ENCODE peak calls at places on chromosome 21, in five cellular contexts. D is A673, C is fibroblast of pulmonary artery, J is RWPE1, Z is WTC11. I is an unnamed sample.

GRCh38 chr21:33931799-33932390 is 16.3 kb upstream of the ATP5PO start:
- DNase-seq in J (no peak), C (no peak), Z (no peak), D (no peak), I (no peak)

GRCh38 chr21:44088401-44088780 is 18.8 kb upstream of the PWP2 start:
- DNase-seq in D (no peak), Z (no peak), J (no peak), C (no peak), I (no peak)

GRCh38 chr21:44664691-44665090 is 2.0 kb downstream of the KRTAP12-2 start:
- DNase-seq in J (no peak), D (no peak), C (no peak), Z (no peak), I (no peak)

GRCh38 chr21:33901421-33902288 is 13.9 kb downstream of the ATP5PO start:
- DNase-seq in D (peak; percentile 72), Z (peak; percentile 66), J (no peak), C (peak; percentile 74), I (no peak)

GRCh38 chr21:32442566-32443318 is 30.2 kb downstream of the EVA1C start:
- DNase-seq in J (peak; percentile 65), Z (no peak), D (no peak), C (peak; percentile 85), I (no peak)

GRCh38 chr21:43290529-43291346 is 121.9 kb downstream of the CRYAA start:
- DNase-seq in J (no peak), C (no peak), Z (peak; percentile 16), D (no peak), I (no peak)

GRCh38 chr21:44967082-44968047 is 27.5 kb downstream of the SLX9 start:
- DNase-seq in D (no peak), Z (no peak), C (no peak), J (no peak), I (no peak)

GRCh38 chr21:30102881-30103280 is 63.7 kb downstream of the CLDN17 start:
- DNase-seq in J (no peak), Z (no peak), D (no peak), C (no peak), I (no peak)

GRCh38 chr21:38325761-38326420 is 69.1 kb downstream of the KCNJ15 start:
- DNase-seq in J (no peak), Z (no peak), D (no peak), C (no peak), I (no peak)

GRCh38 chr21:46435786-46436227 is 22.9 kb upstream of the DIP2A start:
- DNase-seq in D (no peak), C (no peak), J (no peak), Z (no peak), I (no peak)

GRCh38 chr21:44982558-44983244 is 42.9 kb downstream of the SLX9 start:
- DNase-seq in Z (no peak), C (peak; percentile 88), D (no peak), J (peak; percentile 26), I (no peak)

GRCh38 chr21:39385299-39386145 is 36.6 kb upstream of the HMGN1 start:
- DNase-seq in D (peak; percentile 91), J (no peak), Z (no peak), C (peak; percentile 84), I (peak; percentile 35)

GRCh38 chr21:39217356-39218081 is 34.3 kb upstream of the PSMG1 start:
- DNase-seq in C (no peak), D (no peak), Z (no peak), J (no peak), I (no peak)

GRCh38 chr21:43006874-43007208 is 32.5 kb downstream of the PKNOX1 start:
- DNase-seq in D (no peak), C (no peak), J (no peak), Z (no peak), I (no peak)

GRCh38 chr21:43931454-43931853 is 66.4 kb downstream of the AGPAT3 start:
- DNase-seq in C (no peak), J (no peak), D (no peak), Z (no peak), I (no peak)

GRCh38 chr21:24367936-24368335 is 1239.3 kb downstream of the MRPL39 start:
- DNase-seq in Z (no peak), C (peak; percentile 3), D (no peak), J (peak; percentile 25), I (no peak)

GRCh38 chr21:36337099-36337509 is 17.1 kb downstream of the MORC3 start:
- DNase-seq in Z (no peak), C (peak; percentile 71), D (no peak), J (peak; percentile 91), I (no peak)

DNA sequence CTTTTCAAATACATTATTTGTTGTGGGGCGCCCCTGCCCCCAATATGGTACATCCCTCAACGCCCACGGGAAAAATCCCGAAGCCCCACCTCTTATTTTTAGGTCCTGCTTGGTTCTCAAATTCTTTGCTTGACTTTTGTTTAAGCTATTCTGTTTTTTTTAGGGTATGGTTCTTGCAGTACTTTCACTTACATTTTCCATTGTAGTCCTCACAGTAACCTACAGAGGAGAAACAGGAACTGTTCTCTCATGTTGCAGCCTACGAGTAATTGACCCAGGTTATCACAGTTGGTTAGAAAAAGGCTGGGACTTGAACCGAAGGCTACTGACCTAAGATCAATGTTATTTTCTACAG is 699 bp upstream of the C21orf91 start:
- DNase-seq in C (no peak), D (no peak), J (peak; percentile 13), Z (no peak), I (no peak)
- TF ChIP-seq CTCF in C (no peak), D (no peak), J (no peak), Z (no peak), I (no peak)

DNA sequence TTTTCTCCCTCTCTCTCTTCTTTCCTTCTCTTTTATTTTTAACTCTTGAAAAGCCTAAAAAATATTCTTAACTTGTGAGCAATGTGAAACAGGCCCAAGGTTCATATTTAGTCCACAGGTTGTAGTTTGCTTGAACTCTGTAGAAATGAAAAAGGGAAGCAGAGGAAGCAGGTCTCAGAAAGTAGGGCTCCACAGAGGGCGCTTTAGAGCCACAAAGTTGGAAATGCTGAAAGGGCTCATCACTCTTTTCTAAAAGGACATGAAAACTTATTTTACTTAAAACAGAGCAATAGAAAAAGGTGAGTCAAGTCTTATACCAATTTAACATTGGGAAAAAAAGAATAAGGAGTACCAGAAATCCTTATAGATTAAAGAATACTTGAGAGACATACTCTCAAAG is 247.0 kb downstream of the USP25 start:
- DNase-seq in D (no peak), Z (peak; percentile 19), C (no peak), J (no peak), I (no peak)
- TF ChIP-seq CTCF in D (peak; percentile 55), Z (no peak), C (peak; percentile 48), J (no peak), I (no peak)

GRCh38 chr21:21232320-21232719 is 234.1 kb downstream of the NCAM2 start:
- DNase-seq in C (peak; percentile 84), J (no peak), Z (no peak), D (peak; percentile 68), I (no peak)
- TF ChIP-seq CTCF in C (peak; percentile 66), J (peak; percentile 17), Z (no peak), D (peak; percentile 80), I (no peak)

GRCh38 chr21:34944015-34944755 is 104.9 kb downstream of the RUNX1 start:
- DNase-seq in C (no peak), Z (no peak), D (no peak), J (no peak), I (no peak)
- TF ChIP-seq CTCF in C (no peak), Z (no peak), D (no peak), J (no peak), I (no peak)

DNA sequence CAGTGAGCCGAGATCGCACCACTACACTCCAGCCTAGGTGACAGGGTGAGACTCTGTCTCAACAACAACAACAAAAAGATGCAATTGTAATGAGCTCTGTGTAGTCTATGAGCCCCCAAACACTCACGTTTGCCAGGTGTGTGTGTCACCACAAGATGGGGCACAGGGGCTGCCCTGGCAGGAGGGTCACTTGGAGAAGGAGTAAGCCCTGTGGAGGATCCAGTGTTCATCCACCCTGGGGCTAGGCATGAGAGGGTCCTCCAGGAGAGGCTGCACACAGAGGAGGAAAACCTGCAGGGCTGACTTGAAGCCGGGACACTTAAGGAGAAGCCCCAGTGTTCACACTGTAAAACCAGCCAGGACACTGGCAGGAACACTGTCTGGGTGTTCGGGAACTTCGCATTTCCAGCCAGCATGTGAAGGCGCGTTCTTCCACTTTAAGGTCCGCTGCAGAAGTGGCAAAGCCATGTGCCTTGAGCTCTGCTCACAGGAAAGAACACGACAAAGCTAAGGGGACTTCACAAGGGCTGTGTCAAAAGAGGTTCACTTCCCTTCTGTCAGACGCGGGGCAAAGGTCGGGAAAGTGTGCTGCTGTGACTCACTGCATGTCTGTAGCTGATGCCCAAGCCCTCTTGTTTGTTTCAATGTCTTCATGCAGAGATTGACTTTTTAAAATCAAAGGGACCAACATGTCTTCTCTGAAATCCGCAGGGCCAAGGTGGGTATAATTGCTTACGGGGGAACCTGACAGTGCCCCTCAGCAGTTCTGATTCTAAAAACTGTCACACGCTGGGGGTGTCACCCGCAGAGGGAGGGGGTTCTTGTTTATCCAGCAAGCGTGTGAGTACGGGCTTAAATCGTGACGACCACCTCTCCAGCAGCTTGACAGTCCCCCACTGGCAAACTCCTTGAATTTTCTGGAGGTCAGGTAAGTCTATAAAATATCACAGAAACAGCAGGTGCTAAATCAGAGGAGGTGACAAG is 102.8 kb downstream of the RIPK4 start:
- DNase-seq in D (no peak), C (peak; percentile 48), J (no peak), Z (no peak), I (no peak)
- TF ChIP-seq CTCF in D (no peak), C (no peak), J (no peak), Z (no peak), I (no peak)

I was measured in activated B cell treated with CpG ODN at 0.5 μM for 24 hours.